ENCODE peak calls at places on chromosome 3, in six cellular contexts. One of them, this sample, is unnamed.

GRCh38 chr3:111534701-111535100 is 7.3 kb upstream of the CD96 start:
- DNase-seq in upper lobe of left lung: no peak
- DNase-seq in BJ: peak; percentile 28
- DNase-seq in AG04450: no peak
- DNase-seq in H9: no peak
- DNase-seq in activated B cell treated with CpG ODN at 0.5 μM for 24 hours: no peak
- DNase-seq in this sample: no peak

GRCh38 chr3:54771050-54771449 is 156.8 kb downstream of the LRTM1 start:
- DNase-seq in upper lobe of left lung: no peak
- DNase-seq in BJ: no peak
- DNase-seq in AG04450: no peak
- DNase-seq in H9: no peak
- DNase-seq in activated B cell treated with CpG ODN at 0.5 μM for 24 hours: no peak
- DNase-seq in this sample: no peak

GRCh38 chr3:126424039-126424717 is 29.5 kb downstream of the CFAP100 start:
- DNase-seq in upper lobe of left lung: no peak
- DNase-seq in BJ: no peak
- DNase-seq in AG04450: no peak
- DNase-seq in H9: no peak
- DNase-seq in activated B cell treated with CpG ODN at 0.5 μM for 24 hours: no peak
- DNase-seq in this sample: no peak

GRCh38 chr3:31288641-31289100 is 244.1 kb upstream of the STT3B start:
- DNase-seq in upper lobe of left lung: no peak
- DNase-seq in BJ: no peak
- DNase-seq in AG04450: peak; percentile 13
- DNase-seq in H9: peak; percentile 53
- DNase-seq in activated B cell treated with CpG ODN at 0.5 μM for 24 hours: no peak
- DNase-seq in this sample: no peak

GRCh38 chr3:4322635-4323034 is 19.5 kb downstream of the SETMAR start:
- DNase-seq in upper lobe of left lung: no peak
- DNase-seq in BJ: peak; percentile 27
- DNase-seq in AG04450: peak; percentile 62
- DNase-seq in H9: no peak
- DNase-seq in activated B cell treated with CpG ODN at 0.5 μM for 24 hours: no peak
- DNase-seq in this sample: no peak

GRCh38 chr3:112437146-112438022 is 61.9 kb downstream of the BTLA start:
- DNase-seq in upper lobe of left lung: no peak
- DNase-seq in BJ: no peak
- DNase-seq in AG04450: peak; percentile 8
- DNase-seq in H9: peak; percentile 45
- DNase-seq in activated B cell treated with CpG ODN at 0.5 μM for 24 hours: no peak
- DNase-seq in this sample: no peak

GRCh38 chr3:25648107-25648535 is 16.6 kb downstream of the TOP2B start:
- DNase-seq in upper lobe of left lung: peak; percentile 79
- DNase-seq in BJ: peak; percentile 28
- DNase-seq in AG04450: peak; percentile 56
- DNase-seq in H9: peak; percentile 84
- DNase-seq in activated B cell treated with CpG ODN at 0.5 μM for 24 hours: no peak
- DNase-seq in this sample: peak; percentile 73

GRCh38 chr3:126512916-126513650 is 4.5 kb downstream of the UROC1 start:
- DNase-seq in upper lobe of left lung: no peak
- DNase-seq in BJ: no peak
- DNase-seq in AG04450: no peak
- DNase-seq in H9: no peak
- DNase-seq in activated B cell treated with CpG ODN at 0.5 μM for 24 hours: no peak
- DNase-seq in this sample: no peak

GRCh38 chr3:46845860-46846623 is 17.2 kb downstream of the MYL3 start:
- DNase-seq in upper lobe of left lung: peak; percentile 87
- DNase-seq in BJ: peak; percentile 18
- DNase-seq in AG04450: peak; percentile 27
- DNase-seq in H9: peak; percentile 87
- DNase-seq in activated B cell treated with CpG ODN at 0.5 μM for 24 hours: peak; percentile 82
- DNase-seq in this sample: peak; percentile 73

GRCh38 chr3:45011756-45012441 is 14.2 kb upstream of the CLEC3B start:
- DNase-seq in upper lobe of left lung: no peak
- DNase-seq in BJ: peak; percentile 94
- DNase-seq in AG04450: peak; percentile 80
- DNase-seq in H9: no peak
- DNase-seq in activated B cell treated with CpG ODN at 0.5 μM for 24 hours: no peak
- DNase-seq in this sample: no peak

GRCh38 chr3:66385066-66385465 is 115.8 kb downstream of the LRIG1 start:
- DNase-seq in upper lobe of left lung: no peak
- DNase-seq in BJ: no peak
- DNase-seq in AG04450: no peak
- DNase-seq in H9: peak; percentile 3
- DNase-seq in activated B cell treated with CpG ODN at 0.5 μM for 24 hours: no peak
- DNase-seq in this sample: no peak

GRCh38 chr3:195030791-195031321 is 240.1 kb downstream of the XXYLT1 start:
- DNase-seq in upper lobe of left lung: peak; percentile 52
- DNase-seq in BJ: no peak
- DNase-seq in AG04450: no peak
- DNase-seq in H9: no peak
- DNase-seq in activated B cell treated with CpG ODN at 0.5 μM for 24 hours: no peak
- DNase-seq in this sample: no peak

GRCh38 chr3:74866357-74866876 is 252.0 kb upstream of the CNTN3 start:
- DNase-seq in upper lobe of left lung: no peak
- DNase-seq in BJ: no peak
- DNase-seq in AG04450: no peak
- DNase-seq in H9: no peak
- DNase-seq in activated B cell treated with CpG ODN at 0.5 μM for 24 hours: no peak
- DNase-seq in this sample: no peak

GRCh38 chr3:16066975-16067374 is 107.5 kb upstream of the GALNT15 start:
- DNase-seq in upper lobe of left lung: no peak
- DNase-seq in BJ: peak; percentile 89
- DNase-seq in AG04450: no peak
- DNase-seq in H9: no peak
- DNase-seq in activated B cell treated with CpG ODN at 0.5 μM for 24 hours: no peak
- DNase-seq in this sample: no peak

GRCh38 chr3:13549513-13550256 is 760 bp downstream of the FBLN2 start:
- DNase-seq in upper lobe of left lung: no peak
- DNase-seq in BJ: no peak
- DNase-seq in AG04450: no peak
- DNase-seq in H9: no peak
- DNase-seq in activated B cell treated with CpG ODN at 0.5 μM for 24 hours: peak; percentile 23
- DNase-seq in this sample: peak; percentile 26

GRCh38 chr3:29512620-29513019 is 231.7 kb downstream of the RBMS3 start:
- DNase-seq in upper lobe of left lung: no peak
- DNase-seq in BJ: no peak
- DNase-seq in AG04450: no peak
- DNase-seq in H9: no peak
- DNase-seq in activated B cell treated with CpG ODN at 0.5 μM for 24 hours: no peak
- DNase-seq in this sample: no peak

GRCh38 chr3:8658326-8659212 is 14.0 kb upstream of the SSUH2 start:
- DNase-seq in upper lobe of left lung: peak; percentile 90
- DNase-seq in BJ: no peak
- DNase-seq in AG04450: no peak
- DNase-seq in H9: no peak
- DNase-seq in activated B cell treated with CpG ODN at 0.5 μM for 24 hours: peak; percentile 30
- DNase-seq in this sample: no peak

GRCh38 chr3:14678015-14678503 is 3.1 kb downstream of the C3orf20 start:
- DNase-seq in upper lobe of left lung: no peak
- DNase-seq in BJ: no peak
- DNase-seq in AG04450: no peak
- DNase-seq in H9: no peak
- DNase-seq in activated B cell treated with CpG ODN at 0.5 μM for 24 hours: no peak
- DNase-seq in this sample: no peak

DNA sequence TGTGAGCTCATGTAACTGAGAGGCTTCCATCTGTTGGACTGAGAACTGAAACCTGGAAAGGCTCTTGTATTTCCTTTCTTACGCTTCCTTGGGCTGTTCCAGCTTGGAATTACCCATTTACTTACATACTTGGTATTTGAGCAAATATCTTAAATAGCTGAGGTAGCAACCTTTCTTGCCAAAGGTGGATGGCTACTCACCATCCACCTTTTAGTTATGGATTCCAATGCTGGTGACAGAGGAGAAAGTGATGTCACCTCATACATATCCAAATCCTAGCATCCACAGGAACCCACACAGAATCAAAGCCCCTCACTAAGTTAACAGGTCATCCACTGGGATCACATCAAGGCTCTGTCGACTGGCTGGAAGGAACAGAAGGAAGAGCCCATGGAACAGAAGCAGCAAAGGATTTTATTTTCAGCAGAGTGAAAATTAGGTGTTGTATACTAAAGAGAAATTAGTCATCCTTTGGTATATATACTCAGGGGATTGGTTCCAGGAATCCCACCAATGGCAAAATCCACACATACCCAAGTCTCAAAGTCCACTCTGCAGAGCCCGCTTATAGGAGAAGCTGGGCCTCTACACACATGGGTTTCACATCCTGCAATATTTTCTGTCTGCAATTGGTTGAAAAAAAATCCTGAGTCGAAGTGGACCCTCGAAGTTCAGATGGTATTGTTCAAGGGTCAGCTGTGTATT is 20.7 kb downstream of the VGLL4 start:
- DNase-seq in upper lobe of left lung: no peak
- DNase-seq in BJ: no peak
- DNase-seq in AG04450: no peak
- DNase-seq in H9: no peak
- DNase-seq in activated B cell treated with CpG ODN at 0.5 μM for 24 hours: no peak
- DNase-seq in this sample: no peak
- TF ChIP-seq CTCF in upper lobe of left lung: no peak
- TF ChIP-seq CTCF in BJ: no peak
- TF ChIP-seq CTCF in AG04450: no peak
- TF ChIP-seq CTCF in H9: no peak
- TF ChIP-seq CTCF in activated B cell treated with CpG ODN at 0.5 μM for 24 hours: no peak
- TF ChIP-seq CTCF in this sample: no peak

GRCh38 chr3:11672396-11672795 is 28.7 kb upstream of the VGLL4 start:
- DNase-seq in upper lobe of left lung: no peak
- DNase-seq in BJ: no peak
- DNase-seq in AG04450: no peak
- DNase-seq in H9: no peak
- DNase-seq in activated B cell treated with CpG ODN at 0.5 μM for 24 hours: no peak
- DNase-seq in this sample: no peak

GRCh38 chr3:11671648-11672100 is 28.0 kb upstream of the VGLL4 start:
- DNase-seq in upper lobe of left lung: no peak
- DNase-seq in BJ: peak; percentile 59
- DNase-seq in AG04450: no peak
- DNase-seq in H9: no peak
- DNase-seq in activated B cell treated with CpG ODN at 0.5 μM for 24 hours: no peak
- DNase-seq in this sample: no peak

GRCh38 chr3:11665331-11665730 is 21.6 kb upstream of the VGLL4 start:
- DNase-seq in upper lobe of left lung: no peak
- DNase-seq in BJ: no peak
- DNase-seq in AG04450: no peak
- DNase-seq in H9: no peak
- DNase-seq in activated B cell treated with CpG ODN at 0.5 μM for 24 hours: no peak
- DNase-seq in this sample: no peak

DNA sequence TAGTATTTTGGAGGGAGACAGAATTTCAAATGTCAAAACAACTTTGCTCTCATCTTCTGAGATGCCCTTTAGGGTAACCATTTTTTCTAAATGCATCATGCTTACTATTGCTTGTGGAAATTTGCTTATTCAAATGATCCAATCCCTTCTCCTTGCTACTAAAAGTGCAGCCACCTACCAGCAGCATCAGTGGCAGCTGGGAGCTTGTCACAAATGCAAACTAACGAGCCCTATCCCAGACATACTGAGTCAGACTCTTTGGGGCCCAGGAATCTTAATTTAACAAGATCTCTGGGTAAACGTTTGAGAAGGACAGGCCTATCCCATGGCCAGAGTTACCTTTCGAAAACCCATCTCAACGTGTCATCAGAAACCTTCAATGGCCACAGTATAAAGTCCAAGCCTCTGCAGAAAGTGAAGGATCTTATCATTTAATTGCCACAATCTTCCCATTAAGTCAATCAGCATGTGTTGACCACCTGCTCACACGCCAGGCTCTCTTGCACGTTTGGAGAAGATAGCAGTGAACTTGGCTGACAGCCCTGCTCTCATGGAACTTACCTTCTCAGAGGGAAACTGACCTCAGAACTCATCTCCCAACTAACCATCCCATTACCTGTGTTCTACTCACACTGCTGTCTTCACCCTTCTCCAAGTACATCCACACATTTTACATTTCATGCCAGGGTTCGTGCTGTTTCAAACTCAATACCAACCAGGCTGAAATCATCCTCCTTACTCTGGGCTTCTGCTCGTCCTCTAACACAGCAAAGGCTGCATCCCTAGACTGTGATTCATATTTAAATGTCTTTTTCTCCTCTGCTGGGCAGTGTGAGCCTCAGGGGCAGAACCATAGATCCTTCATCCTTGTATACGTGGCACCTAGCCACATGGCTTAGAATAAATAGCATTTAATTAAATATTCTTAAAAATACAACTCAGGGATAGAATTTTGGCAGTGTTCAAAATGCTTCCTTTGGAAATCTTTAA is 24.8 kb upstream of the VGLL4 start:
- DNase-seq in upper lobe of left lung: no peak
- DNase-seq in BJ: no peak
- DNase-seq in AG04450: no peak
- DNase-seq in H9: no peak
- DNase-seq in activated B cell treated with CpG ODN at 0.5 μM for 24 hours: no peak
- DNase-seq in this sample: no peak
- TF ChIP-seq CTCF in upper lobe of left lung: no peak
- TF ChIP-seq CTCF in BJ: no peak
- TF ChIP-seq CTCF in AG04450: no peak
- TF ChIP-seq CTCF in H9: no peak
- TF ChIP-seq CTCF in activated B cell treated with CpG ODN at 0.5 μM for 24 hours: no peak
- TF ChIP-seq CTCF in this sample: no peak

DNA sequence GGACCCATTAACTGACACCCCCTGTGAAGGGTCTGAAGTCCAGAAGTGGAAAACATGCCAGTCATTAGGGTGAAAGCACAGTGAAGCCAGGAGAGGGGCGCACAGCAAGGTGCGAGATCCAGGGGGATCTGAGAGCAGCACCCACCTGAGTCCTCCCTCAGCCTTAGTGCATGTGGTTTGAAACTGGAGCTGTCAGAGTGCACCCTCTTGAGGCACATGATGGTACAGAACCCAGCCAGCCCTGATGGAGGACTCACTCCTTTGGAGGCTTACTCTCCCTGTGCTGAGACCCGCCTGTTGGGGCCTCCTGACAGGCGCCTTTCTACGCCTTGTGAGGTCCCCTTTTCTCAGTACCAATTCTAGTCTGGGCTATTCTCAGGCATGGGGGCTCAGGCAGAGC is 77.8 kb downstream of the IL20RB start:
- DNase-seq in upper lobe of left lung: no peak
- DNase-seq in BJ: no peak
- DNase-seq in AG04450: no peak
- DNase-seq in H9: peak; percentile 70
- DNase-seq in activated B cell treated with CpG ODN at 0.5 μM for 24 hours: no peak
- DNase-seq in this sample: no peak
- TF ChIP-seq CTCF in upper lobe of left lung: no peak
- TF ChIP-seq CTCF in BJ: peak; percentile 48
- TF ChIP-seq CTCF in AG04450: peak; percentile 38
- TF ChIP-seq CTCF in H9: peak; percentile 63
- TF ChIP-seq CTCF in activated B cell treated with CpG ODN at 0.5 μM for 24 hours: no peak
- TF ChIP-seq CTCF in this sample: no peak

DNA sequence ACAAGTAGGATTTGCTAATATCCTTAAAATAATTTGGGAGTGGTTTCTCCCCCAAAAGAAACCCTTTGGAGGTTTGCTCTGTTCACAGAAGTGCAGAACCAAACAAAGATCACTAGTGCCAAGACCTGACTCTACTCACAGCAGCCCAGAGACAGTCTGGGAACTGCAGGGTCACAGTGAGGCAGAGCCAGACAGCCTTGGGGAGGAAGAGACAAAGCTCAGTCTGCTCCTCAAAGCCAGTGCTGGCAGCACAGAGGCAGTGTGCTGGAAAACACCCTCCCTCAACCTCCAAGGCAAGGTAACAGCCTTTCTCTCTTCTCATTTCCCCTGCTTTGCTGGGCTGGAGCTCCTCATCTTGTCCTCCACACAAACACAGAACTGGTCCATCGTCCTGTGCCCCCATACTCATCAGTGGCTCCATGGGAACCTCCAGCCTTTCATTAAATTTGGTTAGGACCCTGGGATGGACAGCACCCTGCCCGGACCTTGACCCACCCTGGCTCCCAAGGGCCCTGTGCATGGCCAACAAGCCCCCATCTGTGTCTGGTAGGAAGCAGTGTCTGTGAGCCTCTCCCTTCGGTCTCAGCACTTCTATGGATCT is 12.6 kb downstream of the RAB6B start:
- DNase-seq in upper lobe of left lung: no peak
- DNase-seq in BJ: no peak
- DNase-seq in AG04450: no peak
- DNase-seq in H9: no peak
- DNase-seq in activated B cell treated with CpG ODN at 0.5 μM for 24 hours: no peak
- DNase-seq in this sample: no peak
- TF ChIP-seq CTCF in upper lobe of left lung: no peak
- TF ChIP-seq CTCF in BJ: no peak
- TF ChIP-seq CTCF in AG04450: no peak
- TF ChIP-seq CTCF in H9: no peak
- TF ChIP-seq CTCF in activated B cell treated with CpG ODN at 0.5 μM for 24 hours: no peak
- TF ChIP-seq CTCF in this sample: no peak